ENCODE peak calls at places on chromosomes 6 and 20, in six cellular contexts. E is A673; X is hepatocyte; A is CD8-positive, alpha-beta T cell; Q is stomach; P is mucosa of descending colon. R is an unnamed sample.
A peak's percentile ranks its signal among the peaks of the same experiment; 100 is the strongest.

GRCh38 chr6:116398366-116399005 is 27.7 kb downstream of the DSE start:
- DNase-seq in E (no peak), X (no peak), A (no peak), Q (no peak), P (no peak), R (no peak)

GRCh38 chr6:493840-494239 is 102.3 kb downstream of the IRF4 start:
- DNase-seq in E (no peak), P (no peak), Q (no peak), X (no peak), A (no peak), R (no peak)

GRCh38 chr20:47568019-47568418 is 66.3 kb downstream of the NCOA3 start:
- DNase-seq in X (peak; percentile 28), P (no peak), A (no peak), E (no peak), Q (peak; percentile 49), R (no peak)

GRCh38 chr6:130524552-130524951 is 158.7 kb downstream of the TMEM200A start:
- DNase-seq in Q (no peak), X (no peak), E (no peak), A (no peak), P (no peak), R (no peak)

GRCh38 chr6:36362551-36363389 is 24.7 kb downstream of the ETV7 start:
- DNase-seq in A (no peak), Q (no peak), P (no peak), E (no peak), X (no peak), R (no peak)

GRCh38 chr6:7241709-7242645 is 71.0 kb downstream of the SSR1 start:
- DNase-seq in X (peak; percentile 79), P (no peak), A (no peak), E (peak; percentile 32), Q (peak; percentile 70), R (no peak)

GRCh38 chr6:18528084-18528743 is 141.1 kb downstream of the RNF144B start:
- DNase-seq in X (peak; percentile 13), A (no peak), E (peak; percentile 80), P (no peak), Q (no peak), R (no peak)

GRCh38 chr6:31977816-31978431 is 3.9 kb upstream of the C4A start:
- DNase-seq in P (no peak), X (no peak), A (no peak), Q (no peak), E (no peak), R (no peak)

GRCh38 chr20:12928755-12929401 is 79.9 kb upstream of the SPTLC3 start:
- DNase-seq in A (no peak), X (no peak), Q (no peak), P (no peak), E (no peak), R (no peak)

GRCh38 chr6:18216411-18216810 is 47.9 kb downstream of the DEK start:
- DNase-seq in X (no peak), E (no peak), P (no peak), Q (no peak), A (no peak), R (no peak)

GRCh38 chr6:142958343-142958742 is 13.4 kb upstream of the HIVEP2 start:
- DNase-seq in A (no peak), X (no peak), Q (no peak), E (no peak), P (no peak), R (no peak)

GRCh38 chr20:55153321-55153720 is 677.9 kb downstream of the DOK5 start:
- DNase-seq in A (no peak), P (no peak), Q (no peak), X (no peak), E (no peak), R (no peak)

GRCh38 chr6:157951828-157952227 is 29.8 kb upstream of the SYNJ2 start:
- DNase-seq in E (no peak), Q (no peak), A (no peak), P (no peak), X (peak; percentile 66), R (no peak)
- H3K4me1 ChIP-seq in E (no peaks in the 10 kb centered on the region), Q (peaks cover 24% of the 10 kb centered on the region), A (no peaks in the 10 kb centered on the region), P (peaks cover 31% of the 10 kb centered on the region), X (peaks cover 27% of the 10 kb centered on the region), R (no peaks in the 10 kb centered on the region)

DNA sequence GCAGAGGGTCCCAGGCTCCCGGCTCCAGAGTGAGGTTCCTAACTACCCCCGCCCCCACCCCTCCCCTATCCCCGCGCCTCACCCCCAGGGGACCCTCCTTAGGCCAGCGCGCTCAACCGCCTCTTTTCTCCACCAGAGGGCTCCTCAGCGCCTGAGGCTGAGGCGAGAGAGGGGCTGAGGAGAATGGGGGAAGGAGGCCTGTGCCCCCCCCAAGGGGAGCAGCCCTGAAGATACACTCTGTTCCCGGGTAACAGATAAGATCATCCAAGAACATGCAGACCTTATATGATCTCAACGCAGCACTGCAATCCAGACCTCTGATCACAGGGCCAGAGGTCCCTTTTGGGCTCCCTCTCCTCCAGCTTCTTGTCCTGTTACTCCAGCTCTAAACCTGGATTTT is 43.3 kb upstream of the MRPS10 start:
- DNase-seq in P (no peak), A (peak; percentile 53), X (peak; percentile 71), E (peak; percentile 66), Q (no peak), R (no peak)
- TF ChIP-seq CTCF in P (no peak), A (peak; percentile 49), X (peak; percentile 72), E (peak; percentile 73), Q (peak; percentile 23), R (peak; percentile 75)

GRCh38 chr6:111852704-111853103 is 20.5 kb downstream of the FYN start:
- DNase-seq in X (peak; percentile 50), Q (no peak), P (no peak), E (peak; percentile 18), A (no peak), R (no peak)
- H3K4me1 ChIP-seq in X (peaks cover 23% of the 10 kb centered on the region), Q (peaks cover 70% of the 10 kb centered on the region), P (no peaks in the 10 kb centered on the region), E (peaks cover 10% of the 10 kb centered on the region), A (peaks cover 93% of the 10 kb centered on the region), R (no peaks in the 10 kb centered on the region)

DNA sequence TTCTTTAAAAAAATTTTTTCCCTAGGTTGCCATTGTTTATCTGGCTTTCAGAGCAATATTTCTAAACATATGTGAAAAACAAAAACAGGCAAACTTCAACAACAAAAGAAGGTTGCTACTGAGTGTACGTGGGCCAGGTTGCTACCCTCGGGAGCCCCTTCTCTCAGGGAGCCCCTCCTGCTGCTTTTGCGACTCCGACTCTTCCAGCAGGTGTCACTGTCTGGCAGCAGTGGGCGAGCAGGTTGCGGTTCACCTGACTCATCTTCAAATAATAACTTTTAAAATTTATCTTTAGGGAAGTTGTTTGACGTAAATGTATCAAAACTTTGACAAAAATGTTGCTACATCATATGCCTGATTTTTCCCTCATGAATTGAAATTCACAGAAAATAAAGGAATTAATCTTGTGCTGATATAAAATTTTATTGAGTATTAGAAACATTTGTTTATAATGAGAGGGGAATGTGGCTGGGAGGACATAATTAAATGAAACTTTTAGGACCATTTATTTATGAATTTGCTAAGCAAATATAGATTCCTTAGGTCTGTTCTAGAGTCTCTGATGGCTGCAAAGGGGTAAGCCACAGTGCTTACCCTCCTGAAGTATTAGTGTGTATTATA is 138.8 kb downstream of the HIVEP1 start:
- DNase-seq in X (peak; percentile 52), A (peak; percentile 50), E (peak; percentile 24), Q (no peak), P (no peak), R (no peak)
- TF ChIP-seq CTCF in X (peak; percentile 76), A (peak; percentile 60), E (peak; percentile 58), Q (no peak), P (peak; percentile 35), R (peak; percentile 87)

DNA sequence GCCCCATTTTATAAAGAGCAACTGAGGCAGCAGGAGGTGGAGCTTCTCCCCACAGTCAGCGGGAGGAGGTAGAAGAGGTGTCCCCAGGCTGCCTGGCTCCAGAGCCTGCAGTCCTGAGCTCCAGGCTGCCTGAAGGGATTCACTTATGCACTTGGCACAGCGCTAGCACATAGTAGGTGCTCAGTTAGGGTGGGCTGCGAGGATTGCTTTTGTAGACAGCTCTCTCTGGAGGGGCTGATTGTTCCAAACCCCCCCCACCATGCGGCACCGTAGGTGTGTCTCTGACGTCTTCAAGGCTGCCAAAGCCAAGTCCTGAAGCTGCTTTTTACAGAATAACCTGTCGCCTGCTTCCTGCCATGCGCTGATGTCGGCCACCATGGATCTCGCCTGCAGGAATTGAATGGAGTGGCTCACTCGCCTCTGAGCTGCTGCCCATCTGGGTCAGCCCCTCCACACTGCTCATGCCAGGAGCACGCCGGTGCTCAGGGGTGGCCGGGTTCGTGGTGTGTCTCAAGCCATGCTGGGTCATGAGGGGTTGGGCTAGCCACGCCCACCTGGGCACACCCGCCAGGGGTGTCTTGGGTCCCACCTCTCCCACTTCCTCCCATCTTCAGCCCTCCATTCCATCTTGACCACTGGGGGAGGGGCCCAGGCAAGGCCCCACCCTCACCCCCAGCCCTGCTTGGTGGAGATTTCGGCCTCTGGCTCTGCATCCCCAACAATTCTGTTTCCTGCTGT is 59.8 kb downstream of the BCAS4 start:
- DNase-seq in A (no peak), X (no peak), Q (no peak), E (no peak), P (no peak), R (no peak)
- H3K4me1 ChIP-seq in A (peaks cover 11% of the 10 kb centered on the region), X (peaks cover 12% of the 10 kb centered on the region), Q (peaks cover 16% of the 10 kb centered on the region), E (peaks cover 5% of the 10 kb centered on the region), P (no peaks in the 10 kb centered on the region), R (peaks cover 9% of the 10 kb centered on the region)

GRCh38 chr6:135012764-135013163 is 41.9 kb downstream of the HBS1L start:
- DNase-seq in E (no peak), Q (no peak), P (no peak), X (no peak), A (no peak), R (no peak)
- TF ChIP-seq CTCF in E (no peak), Q (no peak), P (no peak), X (no peak), A (no peak), R (no peak)

GRCh38 chr6:43477235-43478007 is at the start of gene TJAP1:
- DNase-seq in A (peak; percentile 98), Q (peak; percentile 95), P (peak; percentile 95), X (peak; percentile 96), E (peak; percentile 94), R (peak; percentile 91)
- H3K4me1 ChIP-seq in A (peaks cover 17% of the 10 kb centered on the region), Q (peaks cover 50% of the 10 kb centered on the region), P (peaks cover 9% of the 10 kb centered on the region), X (peaks cover 22% of the 10 kb centered on the region), E (peaks cover 33% of the 10 kb centered on the region), R (peaks cover 23% of the 10 kb centered on the region)

R was measured in RWPE2.